ENCODE peak calls at places on chromosomes 12 and 14, in seven cellular contexts. M, O, Q, G, W, B and C are unnamed samples.

GRCh38 chr12:6934110-6934509 is 6.4 kb downstream of the ATN1 start:
- DNase-seq in M (peak), O (no peak), Q (no peak), G (no peak), W (no peak), B (no peak), C (no peak)

GRCh38 chr14:22848391-22849164 is 12.2 kb downstream of the MMP14 start:
- DNase-seq in M (peak), O (no peak), Q (peak), G (peak), W (peak), B (no peak), C (no peak)

GRCh38 chr14:88256997-88257755 is 65.9 kb downstream of the KCNK10 start:
- DNase-seq in M (no peak), O (no peak), Q (no peak), G (no peak), W (no peak), B (no peak), C (no peak)

GRCh38 chr14:30225171-30225570 is 297.5 kb upstream of the PRKD1 start:
- DNase-seq in M (no peak), O (no peak), Q (no peak), G (no peak), W (no peak), B (no peak), C (no peak)

GRCh38 chr14:21308479-21309237 is 28.8 kb downstream of the RPGRIP1 start:
- DNase-seq in M (peak), O (peak), Q (peak), G (peak), W (peak), B (peak), C (peak)

GRCh38 chr12:16352481-16352880 is 5.0 kb downstream of the MGST1 start:
- DNase-seq in M (peak), O (no peak), Q (peak), G (peak), W (no peak), B (peak), C (no peak)

GRCh38 chr12:118830251-118830650 is 151.1 kb upstream of the SRRM4 start:
- DNase-seq in M (no peak), O (no peak), Q (no peak), G (no peak), W (no peak), B (no peak), C (no peak)

GRCh38 chr12:34292736-34293625 is 270.7 kb downstream of the ALG10 start:
- DNase-seq in M (no peak), O (no peak), Q (no peak), G (no peak), W (no peak), B (no peak), C (no peak)

GRCh38 chr12:15851919-15852318 is 30.3 kb upstream of the STRAP start:
- DNase-seq in M (no peak), O (no peak), Q (no peak), G (peak), W (no peak), B (peak), C (no peak)

GRCh38 chr12:106248177-106248848 is 493 bp upstream of the CKAP4 start:
- DNase-seq in M (peak), O (no peak), Q (peak), G (peak), W (peak), B (peak), C (peak)

GRCh38 chr14:92121670-92122350 is at the start of the genes CPSF2 and NDUFB1:
- DNase-seq in M (peak), O (no peak), Q (peak), G (peak), W (peak), B (peak), C (peak)

GRCh38 chr14:64659366-64659765 is 44.9 kb upstream of the PLEKHG3 start:
- DNase-seq in M (no peak), O (no peak), Q (peak), G (no peak), W (no peak), B (peak), C (no peak)

GRCh38 chr12:32874083-32874482 is 22.5 kb downstream of the PKP2 start:
- DNase-seq in M (no peak), O (no peak), Q (no peak), G (no peak), W (no peak), B (no peak), C (no peak)

GRCh38 chr14:90649557-90650135 is 166.6 kb downstream of the TTC7B start:
- DNase-seq in M (no peak), O (no peak), Q (no peak), G (no peak), W (no peak), B (no peak), C (no peak)

GRCh38 chr12:29710104-29710503 is 73.6 kb downstream of the TMTC1 start:
- DNase-seq in M (no peak), O (peak), Q (peak), G (peak), W (peak), B (no peak), C (peak)

GRCh38 chr14:20143911-20144310 is 5.3 kb downstream of the OR4N5 start:
- DNase-seq in M (no peak), O (no peak), Q (no peak), G (no peak), W (no peak), B (peak), C (no peak)

GRCh38 chr12:110906088-110906487 is 14.3 kb downstream of the MYL2 start:
- DNase-seq in M (no peak), O (no peak), Q (no peak), G (no peak), W (no peak), B (peak), C (no peak)

GRCh38 chr14:31902002-31902401 is 175.1 kb upstream of the ARHGAP5 start:
- DNase-seq in M (no peak), O (no peak), Q (no peak), G (peak), W (no peak), B (peak), C (no peak)

GRCh38 chr12:6540181-6540877 is 6.0 kb downstream of the GAPDH start:
- DNase-seq in M (peak), O (no peak), Q (peak), G (peak), W (peak), B (peak), C (no peak)

GRCh38 chr12:110373962-110374611 is 29.4 kb downstream of the ANAPC7 start:
- DNase-seq in M (no peak), O (no peak), Q (no peak), G (no peak), W (no peak), B (no peak), C (no peak)

GRCh38 chr12:121530600-121531355 is 50.0 kb downstream of the KDM2B start:
- DNase-seq in M (peak), O (no peak), Q (peak), G (peak), W (peak), B (no peak), C (no peak)

GRCh38 chr14:65079788-65080187 is 22.5 kb downstream of the MAX start:
- DNase-seq in M (no peak), O (no peak), Q (no peak), G (peak), W (no peak), B (no peak), C (no peak)

GRCh38 chr12:19200261-19200660 is 70.7 kb downstream of the PLEKHA5 start:
- DNase-seq in M (peak), O (no peak), Q (peak), G (no peak), W (no peak), B (peak), C (no peak)

GRCh38 chr12:119938049-119938667 is 50.9 kb upstream of the BICDL1 start:
- DNase-seq in M (peak), O (peak), Q (peak), G (peak), W (peak), B (peak), C (peak)

GRCh38 chr12:71780207-71780822 is 25.7 kb downstream of the RAB21 start:
- DNase-seq in M (peak), O (no peak), Q (peak), G (peak), W (no peak), B (peak), C (no peak)

GRCh38 chr14:56846970-56847928 is 37.0 kb upstream of the OTX2 start:
- DNase-seq in M (no peak), O (peak), Q (no peak), G (peak), W (peak), B (no peak), C (no peak)

DNA sequence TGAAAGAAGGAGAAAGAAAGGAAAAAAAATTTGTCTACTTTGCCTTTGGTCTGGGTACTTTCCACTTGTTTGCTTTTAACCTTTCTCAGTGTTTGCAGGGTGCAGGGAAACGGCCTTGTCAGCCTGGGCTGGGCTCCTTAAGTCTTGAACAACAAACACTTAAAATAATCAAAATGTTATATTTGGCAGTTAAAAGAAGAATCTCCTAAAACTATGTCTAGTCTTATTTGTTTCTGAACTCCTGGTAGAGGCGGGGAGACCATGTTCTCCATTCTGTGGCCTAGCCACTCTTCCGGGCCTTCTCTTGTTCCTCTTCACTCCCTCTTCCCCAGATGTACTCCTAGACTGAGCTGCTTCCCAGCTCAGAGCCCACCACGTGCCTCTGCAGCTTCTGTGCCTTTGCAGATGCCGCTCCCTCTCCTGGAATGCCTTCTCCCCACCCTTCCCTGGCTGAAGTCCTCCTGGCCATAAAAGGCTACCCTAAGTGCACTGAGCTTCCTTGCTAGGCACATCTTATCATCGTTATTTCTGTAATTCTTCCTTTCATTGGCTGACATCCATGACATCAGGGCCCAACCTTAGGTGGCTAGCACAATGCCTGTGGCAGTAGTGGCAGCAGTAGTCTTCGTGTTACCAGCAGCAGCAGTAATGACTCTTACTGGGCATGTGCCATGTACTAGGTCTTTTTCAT is 432.9 kb downstream of the ZFP36L1 start:
- DNase-seq in M (no peak), O (no peak), Q (no peak), G (peak), W (no peak), B (peak), C (no peak)
- H3K27ac ChIP-seq in M (no peak), O (no peak), Q (no peak), G (no peak), W (no peak), B (no peak), C (no peak)

DNA sequence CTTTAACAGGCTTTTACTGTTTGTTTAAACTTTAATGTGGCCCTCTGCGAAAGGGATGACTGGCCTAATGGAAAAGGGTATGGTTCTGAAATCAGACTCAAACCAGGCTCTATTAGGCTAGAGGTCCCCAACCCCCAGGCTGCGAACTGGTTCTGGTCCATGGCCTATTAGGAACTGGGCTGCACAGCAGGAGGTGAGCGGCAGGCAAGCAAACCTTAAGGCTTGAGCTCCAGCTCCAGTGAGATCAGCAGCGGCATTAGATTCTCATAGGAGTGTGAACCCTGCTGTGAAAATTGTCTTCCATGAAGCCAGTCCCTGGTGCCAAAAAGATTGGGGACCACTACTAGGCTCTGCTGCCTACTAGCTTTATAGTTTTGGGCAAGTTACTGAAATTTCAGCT is 11.1 kb downstream of the GALNT4 start:
- DNase-seq in M (no peak), O (no peak), Q (no peak), G (peak), W (no peak), B (no peak), C (no peak)
- H4K8ac ChIP-seq in M (no peak), O (no peak), Q (no peak), G (no peak), W (no peak), B (no peak), C (no peak)

GRCh38 chr12:52023976-52024688 is 17.4 kb downstream of the TAMALIN start:
- DNase-seq in M (no peak), O (no peak), Q (no peak), G (no peak), W (no peak), B (no peak), C (no peak)
- H3K27ac ChIP-seq in M (peak), O (no peak), Q (no peak), G (no peak), W (no peak), B (no peak), C (no peak)

GRCh38 chr12:49658276-49658675 is 34.9 kb downstream of the PRPF40B start:
- DNase-seq in M (no peak), O (no peak), Q (no peak), G (no peak), W (no peak), B (no peak), C (no peak)

GRCh38 chr12:49659753-49660152 is 36.4 kb downstream of the PRPF40B start:
- DNase-seq in M (no peak), O (no peak), Q (no peak), G (no peak), W (no peak), B (no peak), C (no peak)

GRCh38 chr12:49664167-49664566 is 40.8 kb downstream of the PRPF40B start:
- DNase-seq in M (no peak), O (no peak), Q (no peak), G (no peak), W (no peak), B (peak), C (no peak)

GRCh38 chr12:49662998-49663843 is 39.9 kb downstream of the PRPF40B start:
- DNase-seq in M (peak), O (peak), Q (peak), G (peak), W (peak), B (no peak), C (no peak)

GRCh38 chr12:49661191-49661590 is 37.8 kb downstream of the PRPF40B start:
- DNase-seq in M (no peak), O (no peak), Q (no peak), G (no peak), W (no peak), B (no peak), C (no peak)
- H4K8ac ChIP-seq in M (no peak), O (no peak), Q (no peak), G (no peak), W (no peak), B (no peak), C (no peak)

DNA sequence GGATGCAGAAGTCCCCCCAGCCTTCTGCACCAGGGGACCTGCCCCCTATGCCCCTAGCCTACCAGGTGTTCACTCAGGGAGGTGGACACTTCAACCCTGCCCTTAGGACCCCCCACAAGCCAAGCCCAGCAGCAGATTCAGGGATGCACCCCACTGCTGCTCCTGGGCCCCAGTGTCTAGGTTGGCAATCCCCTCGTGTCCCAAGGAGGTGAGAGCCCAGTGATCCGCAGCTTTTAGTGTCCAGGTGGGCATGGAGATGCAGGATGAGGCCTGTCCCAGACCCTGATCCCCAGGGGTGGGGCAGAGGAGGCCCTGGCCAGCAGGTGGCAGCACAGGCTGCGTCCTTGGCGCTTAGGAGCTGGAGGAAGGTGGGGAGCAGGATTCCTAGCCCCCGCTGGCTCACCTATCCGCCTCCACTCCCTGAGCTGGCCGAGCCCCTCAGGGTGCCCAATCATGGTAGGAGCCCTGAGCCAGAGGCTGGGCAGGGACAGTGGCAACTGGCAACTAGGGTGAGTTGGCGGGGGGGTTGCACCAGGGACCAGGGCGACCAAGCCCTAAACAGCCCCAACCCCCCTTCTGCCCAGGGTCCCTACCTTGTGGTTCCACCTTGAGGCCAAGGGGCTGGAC is 4.1 kb downstream of the CKB start:
- DNase-seq in M (peak), O (no peak), Q (peak), G (peak), W (peak), B (peak), C (no peak)
- H3K27ac ChIP-seq in M (no peak), O (no peak), Q (no peak), G (no peak), W (no peak), B (no peak), C (no peak)

GRCh38 chr12:128727461-128727860 is 96.3 kb downstream of the SLC15A4 start:
- DNase-seq in M (no peak), O (no peak), Q (no peak), G (no peak), W (no peak), B (no peak), C (no peak)

GRCh38 chr12:128729628-128730121 is 94.1 kb downstream of the SLC15A4 start:
- DNase-seq in M (no peak), O (no peak), Q (no peak), G (no peak), W (no peak), B (no peak), C (no peak)

GRCh38 chr12:128726866-128727265 is 96.9 kb downstream of the SLC15A4 start:
- DNase-seq in M (no peak), O (no peak), Q (no peak), G (no peak), W (no peak), B (no peak), C (no peak)

GRCh38 chr12:128724468-128725046 is 99.2 kb downstream of the SLC15A4 start:
- DNase-seq in M (no peak), O (no peak), Q (no peak), G (no peak), W (no peak), B (no peak), C (no peak)

GRCh38 chr12:128727999-128728398 is 95.8 kb downstream of the SLC15A4 start:
- DNase-seq in M (no peak), O (no peak), Q (no peak), G (peak), W (no peak), B (no peak), C (no peak)
- H4K8ac ChIP-seq in M (no peak), O (no peak), Q (no peak), G (no peak), W (no peak), B (no peak), C (no peak)

DNA sequence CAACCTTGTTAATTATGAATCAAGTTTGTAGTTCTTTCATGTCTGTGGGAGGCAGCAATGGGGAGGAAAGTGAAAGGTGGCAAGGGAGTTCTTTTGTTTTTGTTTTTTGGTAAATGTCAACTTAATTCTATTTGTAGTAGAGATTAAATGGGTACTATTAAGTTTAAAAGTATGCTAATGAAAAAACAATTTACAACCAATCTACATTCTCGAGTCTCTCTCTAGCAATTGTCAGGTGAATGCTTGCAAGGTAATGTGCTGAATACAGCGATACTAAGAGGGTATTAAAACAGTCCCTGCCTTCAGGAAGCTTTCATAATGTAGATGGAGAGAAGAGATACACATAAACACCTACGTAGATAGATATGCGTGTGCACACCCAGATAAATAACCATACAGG is 1.6 kb upstream of the DACT1 start:
- DNase-seq in M (no peak), O (no peak), Q (no peak), G (no peak), W (no peak), B (no peak), C (no peak)
- H3K27ac ChIP-seq in M (no peak), O (no peak), Q (no peak), G (no peak), W (no peak), B (no peak), C (no peak)

GRCh38 chr14:54703724-54704123 is 136.8 kb downstream of the SAMD4A start:
- DNase-seq in M (no peak), O (no peak), Q (no peak), G (no peak), W (no peak), B (no peak), C (no peak)

GRCh38 chr14:54702014-54702491 is 135.1 kb downstream of the SAMD4A start:
- DNase-seq in M (no peak), O (no peak), Q (no peak), G (no peak), W (no peak), B (no peak), C (no peak)

GRCh38 chr14:54702492-54702891 is 135.6 kb downstream of the SAMD4A start:
- DNase-seq in M (no peak), O (no peak), Q (no peak), G (no peak), W (no peak), B (no peak), C (no peak)

GRCh38 chr14:54704768-54705167 is 137.8 kb downstream of the SAMD4A start:
- DNase-seq in M (no peak), O (no peak), Q (no peak), G (no peak), W (no peak), B (no peak), C (no peak)

GRCh38 chr14:54703082-54703481 is 136.2 kb downstream of the SAMD4A start:
- DNase-seq in M (no peak), O (no peak), Q (no peak), G (no peak), W (no peak), B (no peak), C (no peak)
- H4K8ac ChIP-seq in M (no peak), O (peak), Q (no peak), G (no peak), W (no peak), B (no peak), C (no peak)